ENCODE peak calls at places on chromosomes 12 and 14, in five cellular contexts. X is mammary epithelial cell, N is hepatocyte, C is AG04450, Z is K562. F is an unnamed sample.

GRCh38 chr12:14607561-14607960 is 39.9 kb upstream of the PLBD1 start:
- DNase-seq in X (no peak), N (no peak), C (no peak), Z (no peak), F (no peak)

GRCh38 chr12:2775431-2775830 is 19.3 kb upstream of the FKBP4 start:
- DNase-seq in X (no peak), N (no peak), C (no peak), Z (no peak), F (no peak)

GRCh38 chr14:32099473-32099872 is 22.4 kb downstream of the ARHGAP5 start:
- DNase-seq in X (no peak), N (no peak), C (no peak), Z (no peak), F (no peak)

GRCh38 chr14:76644875-76645518 is 116.3 kb upstream of the VASH1 start:
- DNase-seq in X (peak; percentile 17), N (peak; percentile 74), C (no peak), Z (peak; percentile 55), F (peak; percentile 63)

GRCh38 chr14:78933948-78934524 is 763.9 kb downstream of the NRXN3 start:
- DNase-seq in X (peak; percentile 8), N (peak; percentile 45), C (peak; percentile 18), Z (peak; percentile 7), F (peak; percentile 20)

GRCh38 chr12:111420494-111420893 is 14.8 kb downstream of the SH2B3 start:
- DNase-seq in X (no peak), N (no peak), C (no peak), Z (no peak), F (no peak)

GRCh38 chr14:51356381-51356780 is 116.3 kb downstream of the TMX1 start:
- DNase-seq in X (no peak), N (no peak), C (no peak), Z (no peak), F (no peak)

GRCh38 chr12:82209533-82209932 is 148.7 kb downstream of the CCDC59 start:
- DNase-seq in X (no peak), N (no peak), C (no peak), Z (no peak), F (no peak)

GRCh38 chr14:102544034-102544744 is 34.6 kb upstream of the ANKRD9 start:
- DNase-seq in X (no peak), N (peak; percentile 18), C (no peak), Z (no peak), F (no peak)

GRCh38 chr12:53381739-53382630 is 2.0 kb downstream of the SP1 start:
- DNase-seq in X (peak; percentile 95), N (peak; percentile 54), C (no peak), Z (peak; percentile 23), F (peak; percentile 22)

GRCh38 chr12:15880721-15881120 is 1.5 kb upstream of the STRAP start:
- DNase-seq in X (no peak), N (no peak), C (no peak), Z (no peak), F (no peak)

GRCh38 chr14:97185186-97185585 is 388.0 kb downstream of the VRK1 start:
- DNase-seq in X (no peak), N (peak; percentile 38), C (no peak), Z (no peak), F (no peak)

GRCh38 chr14:90842726-90843125 is 26.5 kb upstream of the TTC7B start:
- DNase-seq in X (no peak), N (no peak), C (no peak), Z (no peak), F (no peak)

GRCh38 chr12:109393437-109394345 is 46.0 kb downstream of the MYO1H start:
- DNase-seq in X (peak; percentile 41), N (peak; percentile 83), C (peak; percentile 16), Z (peak; percentile 72), F (peak; percentile 26)

GRCh38 chr14:91245029-91245428 is 525 bp upstream of the GPR68 start:
- DNase-seq in X (no peak), N (no peak), C (no peak), Z (no peak), F (no peak)

GRCh38 chr14:60658909-60659585 is 9.8 kb upstream of the SIX1 start:
- DNase-seq in X (no peak), N (no peak), C (no peak), Z (no peak), F (no peak)

GRCh38 chr12:128790221-128790620 is 33.5 kb downstream of the SLC15A4 start:
- DNase-seq in X (no peak), N (no peak), C (no peak), Z (no peak), F (no peak)

GRCh38 chr12:128761305-128761880 is 62.4 kb downstream of the SLC15A4 start:
- DNase-seq in X (no peak), N (no peak), C (no peak), Z (no peak), F (no peak)

GRCh38 chr12:57735952-57736742 is 2.4 kb downstream of the AGAP2 start:
- DNase-seq in X (peak; percentile 37), N (peak; percentile 56), C (no peak), Z (peak; percentile 85), F (peak; percentile 39)

GRCh38 chr12:57738142-57738474 is 434 bp downstream of the AGAP2 start:
- DNase-seq in X (no peak), N (no peak), C (no peak), Z (no peak), F (no peak)

GRCh38 chr12:57736743-57737466 is 1.6 kb downstream of the AGAP2 start:
- DNase-seq in X (no peak), N (no peak), C (no peak), Z (no peak), F (no peak)

GRCh38 chr12:57738661-57739237 is at the start of gene AGAP2:
- DNase-seq in X (no peak), N (no peak), C (no peak), Z (no peak), F (peak; percentile 45)

DNA sequence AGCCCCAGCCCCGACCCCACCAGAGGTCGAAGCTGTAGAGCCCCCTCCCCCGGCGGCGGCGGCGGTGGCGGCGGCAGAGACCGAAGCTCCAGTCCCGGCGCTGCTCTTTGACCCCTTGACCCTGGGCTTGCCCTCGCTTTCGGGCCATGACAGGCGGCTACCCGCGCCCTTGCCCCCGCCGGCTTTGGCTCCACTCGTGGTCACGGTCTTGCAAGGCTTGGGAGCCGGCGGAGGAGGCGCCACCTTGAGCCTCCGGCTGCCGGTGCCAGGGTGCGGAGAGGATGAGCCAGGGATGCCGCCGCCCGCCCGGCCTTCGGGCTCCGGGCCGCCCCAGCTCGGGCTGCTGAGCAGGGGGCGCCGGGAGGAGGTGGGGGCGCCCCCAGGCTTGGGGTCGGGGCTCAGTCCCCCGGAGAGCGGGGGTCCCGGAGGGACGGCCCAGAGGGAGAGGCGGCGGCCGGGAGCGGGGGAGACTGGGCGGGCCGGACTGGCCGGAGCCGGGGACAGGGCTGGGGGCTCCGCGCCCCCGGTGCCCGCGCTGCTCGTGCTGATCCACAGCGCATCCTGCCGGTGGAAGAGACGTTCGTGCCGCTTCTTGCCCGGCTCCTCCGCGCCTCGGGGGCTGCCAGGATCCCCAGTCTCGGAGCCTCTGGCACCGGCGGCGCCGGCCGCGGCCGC is 938 bp downstream of the AGAP2 start:
- DNase-seq in X (no peak), N (peak; percentile 60), C (no peak), Z (no peak), F (peak; percentile 37)
- TF ChIP-seq CTCF in X (peak; percentile 40), N (peak; percentile 36), C (peak; percentile 46), Z (no peak), F (peak; percentile 45)

GRCh38 chr12:49489720-49490119 is 49.1 kb upstream of the KCNH3 start:
- DNase-seq in X (peak; percentile 91), N (no peak), C (peak; percentile 67), Z (no peak), F (no peak)
- TF ChIP-seq CTCF in X (peak; percentile 24), N (no peak), C (peak; percentile 38), Z (no peak), F (no peak)

GRCh38 chr12:120774169-120774916 is 48.7 kb downstream of the ACADS start:
- DNase-seq in X (no peak), N (no peak), C (no peak), Z (no peak), F (no peak)

GRCh38 chr12:120771097-120771496 is 45.5 kb downstream of the ACADS start:
- DNase-seq in X (no peak), N (no peak), C (no peak), Z (no peak), F (peak; percentile 41)

GRCh38 chr12:120775862-120776552 is 50.4 kb downstream of the ACADS start:
- DNase-seq in X (no peak), N (no peak), C (no peak), Z (no peak), F (no peak)
- TF ChIP-seq CTCF in X (peak; percentile 11), N (peak; percentile 3), C (peak; percentile 28), Z (peak; percentile 19), F (peak; percentile 54)

GRCh38 chr12:69585189-69586062 is at the start of gene CCT2:
- DNase-seq in X (peak; percentile 90), N (peak; percentile 99), C (peak; percentile 85), Z (peak; percentile 96), F (peak; percentile 90)

GRCh38 chr12:69580074-69580473 is 5.2 kb upstream of the CCT2 start:
- DNase-seq in X (no peak), N (no peak), C (no peak), Z (no peak), F (no peak)

GRCh38 chr12:69579029-69579428 is 6.2 kb upstream of the CCT2 start:
- DNase-seq in X (no peak), N (no peak), C (no peak), Z (no peak), F (no peak)

GRCh38 chr12:69578283-69578682 is 7.0 kb upstream of the CCT2 start:
- DNase-seq in X (no peak), N (no peak), C (no peak), Z (no peak), F (no peak)

DNA sequence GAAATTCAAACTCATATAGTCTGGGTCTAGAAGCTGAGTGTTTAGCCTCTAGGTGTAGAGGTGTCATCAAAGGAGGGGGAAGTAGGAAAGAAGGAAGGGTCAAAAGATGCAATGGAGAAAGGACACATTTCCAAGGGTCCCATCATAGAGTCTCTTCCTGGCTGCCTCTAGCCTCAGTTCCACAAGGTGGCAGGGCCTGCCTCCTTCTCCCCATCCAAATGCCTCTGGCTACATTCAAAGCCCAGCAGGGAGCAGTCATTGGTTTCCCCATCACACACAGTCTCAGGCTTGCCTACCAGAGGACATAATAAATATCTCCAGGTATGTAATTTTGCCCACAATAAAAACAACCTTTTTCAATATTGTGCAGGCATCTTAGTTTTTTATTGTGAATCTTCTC is 2.1 kb upstream of the CCT2 start:
- DNase-seq in X (no peak), N (peak; percentile 30), C (no peak), Z (peak; percentile 70), F (no peak)
- TF ChIP-seq CTCF in X (peak; percentile 32), N (peak; percentile 5), C (peak; percentile 9), Z (peak; percentile 73), F (no peak)

DNA sequence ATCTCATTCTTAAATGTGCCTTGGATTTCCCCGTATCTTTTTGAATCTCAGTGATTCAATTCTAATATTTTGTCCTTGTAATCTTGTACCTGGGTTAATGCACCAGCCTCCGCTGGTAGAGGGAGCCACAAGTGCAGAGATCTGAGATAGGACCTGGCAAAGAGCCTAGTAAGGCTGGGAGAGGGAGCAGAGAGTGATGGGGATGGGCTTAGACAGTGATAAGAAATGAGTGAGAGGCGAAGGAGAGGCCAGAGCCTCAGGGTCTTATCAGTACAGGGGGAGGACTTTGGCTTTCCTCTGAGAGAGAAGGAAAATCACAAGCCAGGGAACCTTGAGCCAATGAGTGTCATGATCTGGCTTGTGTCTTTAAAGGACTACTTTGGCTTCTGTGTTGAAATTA is 30.5 kb upstream of the LMNTD1 start:
- DNase-seq in X (no peak), N (peak; percentile 85), C (no peak), Z (peak; percentile 13), F (no peak)
- TF ChIP-seq CTCF in X (peak; percentile 50), N (peak; percentile 55), C (no peak), Z (peak; percentile 15), F (no peak)